ENCODE peak calls at places on chromosome 5, in five cellular contexts. One of them, this sample, is unnamed.
A peak's percentile ranks its signal among the peaks of the same experiment; 100 is the strongest.

GRCh38 chr5:6448622-6449464 is at the start of gene UBE2QL1:
- DNase-seq in SK-N-SH: peak; percentile 74
- DNase-seq in GM12878: no peak
- DNase-seq in H1: peak; percentile 67
- DNase-seq in K562: no peak
- DNase-seq in this sample: no peak

GRCh38 chr5:126339215-126339805 is 83.9 kb upstream of the GRAMD2B start:
- DNase-seq in K562: peak; percentile 53
- DNase-seq in SK-N-SH: peak; percentile 47
- DNase-seq in H1: no peak
- DNase-seq in GM12878: no peak
- DNase-seq in this sample: peak; percentile 61

GRCh38 chr5:154358410-154359221 is 87.2 kb upstream of the SAP30L start:
- DNase-seq in SK-N-SH: no peak
- DNase-seq in K562: no peak
- DNase-seq in H1: no peak
- DNase-seq in GM12878: no peak
- DNase-seq in this sample: no peak

GRCh38 chr5:130528474-130528873 is 624.2 kb downstream of the CHSY3 start:
- DNase-seq in K562: no peak
- DNase-seq in SK-N-SH: no peak
- DNase-seq in H1: no peak
- DNase-seq in GM12878: no peak
- DNase-seq in this sample: no peak

GRCh38 chr5:35884125-35884788 is 27.6 kb downstream of the IL7R start:
- DNase-seq in H1: no peak
- DNase-seq in SK-N-SH: no peak
- DNase-seq in GM12878: no peak
- DNase-seq in K562: no peak
- DNase-seq in this sample: no peak

GRCh38 chr5:82901281-82901888 is 175.8 kb downstream of the TMEM167A start:
- DNase-seq in H1: no peak
- DNase-seq in K562: no peak
- DNase-seq in SK-N-SH: no peak
- DNase-seq in GM12878: no peak
- DNase-seq in this sample: no peak

GRCh38 chr5:35600591-35600990 is 17.1 kb upstream of the SPEF2 start:
- DNase-seq in K562: no peak
- DNase-seq in H1: no peak
- DNase-seq in SK-N-SH: no peak
- DNase-seq in GM12878: no peak
- DNase-seq in this sample: no peak

GRCh38 chr5:149935431-149935901 is 9.1 kb downstream of the PDE6A start:
- DNase-seq in H1: no peak
- DNase-seq in GM12878: no peak
- DNase-seq in SK-N-SH: no peak
- DNase-seq in K562: no peak
- DNase-seq in this sample: peak; percentile 27

GRCh38 chr5:125348936-125349335 is 602.5 kb upstream of the ZNF608 start:
- DNase-seq in H1: no peak
- DNase-seq in K562: no peak
- DNase-seq in GM12878: no peak
- DNase-seq in SK-N-SH: no peak
- DNase-seq in this sample: no peak

GRCh38 chr5:127950707-127951356 is 132.7 kb upstream of the SLC12A2 start:
- DNase-seq in K562: no peak
- DNase-seq in GM12878: no peak
- DNase-seq in SK-N-SH: no peak
- DNase-seq in H1: no peak
- DNase-seq in this sample: no peak

GRCh38 chr5:32709789-32710334 is 1.3 kb upstream of the NPR3 start:
- DNase-seq in SK-N-SH: peak; percentile 71
- DNase-seq in GM12878: no peak
- DNase-seq in K562: peak; percentile 53
- DNase-seq in H1: peak; percentile 78
- DNase-seq in this sample: peak; percentile 41

GRCh38 chr5:42894057-42894456 is 82.4 kb upstream of the SELENOP start:
- DNase-seq in SK-N-SH: no peak
- DNase-seq in K562: no peak
- DNase-seq in H1: peak; percentile 88
- DNase-seq in GM12878: no peak
- DNase-seq in this sample: no peak

GRCh38 chr5:75460947-75461346 is 50.5 kb downstream of the CERT1 start:
- DNase-seq in GM12878: peak; percentile 33
- DNase-seq in H1: no peak
- DNase-seq in K562: no peak
- DNase-seq in SK-N-SH: peak; percentile 26
- DNase-seq in this sample: no peak

GRCh38 chr5:1551426-1551825 is 27.7 kb upstream of the LPCAT1 start:
- DNase-seq in GM12878: no peak
- DNase-seq in H1: peak; percentile 37
- DNase-seq in K562: peak; percentile 11
- DNase-seq in SK-N-SH: no peak
- DNase-seq in this sample: no peak

GRCh38 chr5:80755634-80756033 is 100.9 kb upstream of the DHFR start:
- DNase-seq in K562: no peak
- DNase-seq in SK-N-SH: no peak
- DNase-seq in H1: no peak
- DNase-seq in GM12878: peak; percentile 66
- DNase-seq in this sample: no peak

GRCh38 chr5:96141749-96142148 is 180.1 kb upstream of the ELL2 start:
- DNase-seq in H1: no peak
- DNase-seq in K562: no peak
- DNase-seq in SK-N-SH: no peak
- DNase-seq in GM12878: no peak
- DNase-seq in this sample: peak; percentile 60

GRCh38 chr5:133925866-133926488 is 42.4 kb downstream of the C5orf15 start:
- DNase-seq in H1: no peak
- DNase-seq in SK-N-SH: no peak
- DNase-seq in K562: no peak
- DNase-seq in GM12878: no peak
- DNase-seq in this sample: no peak

GRCh38 chr5:45532826-45533624 is 163.2 kb downstream of the HCN1 start:
- DNase-seq in H1: no peak
- DNase-seq in GM12878: no peak
- DNase-seq in SK-N-SH: no peak
- DNase-seq in K562: no peak
- DNase-seq in this sample: no peak

GRCh38 chr5:55699041-55699688 is 13.0 kb downstream of the SLC38A9 start:
- DNase-seq in GM12878: no peak
- DNase-seq in K562: no peak
- DNase-seq in H1: no peak
- DNase-seq in SK-N-SH: no peak
- DNase-seq in this sample: no peak

GRCh38 chr5:135236187-135236835 is 162.7 kb downstream of the MACROH2A1 start:
- DNase-seq in H1: no peak
- DNase-seq in K562: no peak
- DNase-seq in SK-N-SH: no peak
- DNase-seq in GM12878: no peak
- DNase-seq in this sample: no peak

GRCh38 chr5:110909415-110909814 is 162.1 kb upstream of the TSLP start:
- DNase-seq in SK-N-SH: no peak
- DNase-seq in K562: no peak
- DNase-seq in GM12878: no peak
- DNase-seq in H1: no peak
- DNase-seq in this sample: no peak

GRCh38 chr5:74054139-74054538 is 428.1 kb downstream of the ARHGEF28 start:
- DNase-seq in K562: no peak
- DNase-seq in GM12878: no peak
- DNase-seq in H1: no peak
- DNase-seq in SK-N-SH: peak; percentile 14
- DNase-seq in this sample: no peak

GRCh38 chr5:54013556-54014157 is 296.7 kb downstream of the ARL15 start:
- DNase-seq in K562: peak; percentile 48
- DNase-seq in SK-N-SH: no peak
- DNase-seq in H1: no peak
- DNase-seq in GM12878: no peak
- DNase-seq in this sample: no peak

GRCh38 chr5:54018438-54018837 is 291.9 kb downstream of the ARL15 start:
- DNase-seq in H1: no peak
- DNase-seq in GM12878: no peak
- DNase-seq in K562: no peak
- DNase-seq in SK-N-SH: no peak
- DNase-seq in this sample: no peak

GRCh38 chr5:54022156-54022685 is 288.2 kb downstream of the ARL15 start:
- DNase-seq in H1: no peak
- DNase-seq in K562: no peak
- DNase-seq in GM12878: no peak
- DNase-seq in SK-N-SH: no peak
- DNase-seq in this sample: no peak

GRCh38 chr5:54021413-54022155 is 288.8 kb downstream of the ARL15 start:
- DNase-seq in GM12878: no peak
- DNase-seq in H1: no peak
- DNase-seq in SK-N-SH: no peak
- DNase-seq in K562: no peak
- DNase-seq in this sample: no peak

GRCh38 chr5:54017580-54017979 is 292.8 kb downstream of the ARL15 start:
- DNase-seq in GM12878: no peak
- DNase-seq in H1: no peak
- DNase-seq in SK-N-SH: no peak
- DNase-seq in K562: no peak
- DNase-seq in this sample: no peak
- TF ChIP-seq TAF1 in GM12878: no peak
- TF ChIP-seq TAF1 in H1: no peak
- TF ChIP-seq TAF1 in SK-N-SH: no peak
- TF ChIP-seq TAF1 in K562: no peak
- TF ChIP-seq TAF1 in this sample: no peak

GRCh38 chr5:57368010-57368409 is 114.6 kb downstream of the ACTBL2 start:
- DNase-seq in K562: no peak
- DNase-seq in SK-N-SH: peak; percentile 47
- DNase-seq in GM12878: no peak
- DNase-seq in H1: no peak
- DNase-seq in this sample: no peak
- TF ChIP-seq MAX in K562: no peak
- TF ChIP-seq MAX in SK-N-SH: no peak
- TF ChIP-seq MAX in GM12878: no peak
- TF ChIP-seq MAX in H1: no peak
- TF ChIP-seq MAX in this sample: no peak

GRCh38 chr5:114123654-114124053 is 238.2 kb upstream of the KCNN2 start:
- DNase-seq in GM12878: no peak
- DNase-seq in K562: no peak
- DNase-seq in H1: no peak
- DNase-seq in SK-N-SH: no peak
- DNase-seq in this sample: no peak
- H3K4me2 ChIP-seq in GM12878: no peak overlapping the region
- H3K4me2 ChIP-seq in K562: no peak overlapping the region
- H3K4me2 ChIP-seq in H1: no peak overlapping the region
- H3K4me2 ChIP-seq in SK-N-SH: no peak overlapping the region
- H3K4me2 ChIP-seq in this sample: no peak overlapping the region

DNA sequence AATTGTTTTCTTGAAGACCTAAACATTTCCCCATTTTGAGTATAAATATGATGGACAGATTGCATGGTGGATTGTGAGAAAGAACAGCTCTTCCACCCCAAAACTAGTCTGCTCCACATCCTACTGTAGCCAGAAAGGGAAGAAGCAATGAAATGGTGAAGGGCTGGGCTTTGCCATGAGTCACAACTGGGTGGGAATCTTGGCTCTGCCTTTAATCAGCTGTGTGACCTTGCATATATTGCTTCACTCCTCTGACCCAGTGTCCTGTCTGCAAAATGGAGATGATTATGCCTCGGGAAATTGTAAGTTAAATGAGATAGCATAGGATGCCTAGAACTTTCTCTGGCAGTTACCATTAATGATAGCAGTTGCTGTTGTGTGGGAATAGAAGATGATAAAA is 101.9 kb downstream of the PDE8B start:
- DNase-seq in GM12878: no peak
- DNase-seq in SK-N-SH: no peak
- DNase-seq in K562: no peak
- DNase-seq in H1: no peak
- DNase-seq in this sample: no peak
- TF ChIP-seq TAF1 in GM12878: no peak
- TF ChIP-seq TAF1 in SK-N-SH: no peak
- TF ChIP-seq TAF1 in K562: no peak
- TF ChIP-seq TAF1 in H1: no peak
- TF ChIP-seq TAF1 in this sample: no peak

GRCh38 chr5:172795401-172795977 is 24.5 kb upstream of the DUSP1 start:
- DNase-seq in GM12878: no peak
- DNase-seq in H1: no peak
- DNase-seq in K562: no peak
- DNase-seq in SK-N-SH: no peak
- DNase-seq in this sample: no peak
- TF ChIP-seq MAX in GM12878: no peak
- TF ChIP-seq MAX in H1: no peak
- TF ChIP-seq MAX in K562: no peak
- TF ChIP-seq MAX in SK-N-SH: no peak
- TF ChIP-seq MAX in this sample: no peak

GRCh38 chr5:452856-453710 is 10.1 kb downstream of the EXOC3 start:
- DNase-seq in H1: no peak
- DNase-seq in K562: no peak
- DNase-seq in SK-N-SH: no peak
- DNase-seq in GM12878: no peak
- DNase-seq in this sample: no peak
- H3K4me2 ChIP-seq in H1: no peak overlapping the region
- H3K4me2 ChIP-seq in K562: no peak overlapping the region
- H3K4me2 ChIP-seq in SK-N-SH: no peak overlapping the region
- H3K4me2 ChIP-seq in GM12878: no peak overlapping the region
- H3K4me2 ChIP-seq in this sample: no peak overlapping the region